ENCODE peak calls at places on chromosome 10, in eight cellular contexts. One of them, this sample, is unnamed.

GRCh38 chr10:115861455-115861854 is 411.6 kb downstream of the GFRA1 start:
- DNase-seq in dorsolateral prefrontal cortex: no peak
- DNase-seq in GF-D8: no peak
- DNase-seq in left lobe of liver: no peak
- DNase-seq in AG20443: peak
- DNase-seq in NCI-H1092: no peak
- DNase-seq in CD8-positive, alpha-beta T cell: no peak
- DNase-seq in body of pancreas: no peak
- DNase-seq in this sample: no peak

GRCh38 chr10:47092822-47093221 is 181.6 kb downstream of the PTPN20 start:
- DNase-seq in dorsolateral prefrontal cortex: no peak
- DNase-seq in GF-D8: no peak
- DNase-seq in left lobe of liver: no peak
- DNase-seq in AG20443: no peak
- DNase-seq in NCI-H1092: no peak
- DNase-seq in CD8-positive, alpha-beta T cell: no peak
- DNase-seq in body of pancreas: no peak
- DNase-seq in this sample: no peak

GRCh38 chr10:103833731-103834365 is 21.5 kb downstream of the SH3PXD2A start:
- DNase-seq in dorsolateral prefrontal cortex: no peak
- DNase-seq in GF-D8: no peak
- DNase-seq in left lobe of liver: no peak
- DNase-seq in AG20443: no peak
- DNase-seq in NCI-H1092: no peak
- DNase-seq in CD8-positive, alpha-beta T cell: no peak
- DNase-seq in body of pancreas: peak
- DNase-seq in this sample: peak

GRCh38 chr10:60919551-60919950 is 24.4 kb downstream of the RHOBTB1 start:
- DNase-seq in dorsolateral prefrontal cortex: no peak
- DNase-seq in GF-D8: no peak
- DNase-seq in left lobe of liver: no peak
- DNase-seq in AG20443: no peak
- DNase-seq in NCI-H1092: no peak
- DNase-seq in CD8-positive, alpha-beta T cell: no peak
- DNase-seq in body of pancreas: no peak
- DNase-seq in this sample: no peak

GRCh38 chr10:14508725-14509124 is 178.0 kb upstream of the FRMD4A start:
- DNase-seq in dorsolateral prefrontal cortex: no peak
- DNase-seq in GF-D8: no peak
- DNase-seq in left lobe of liver: no peak
- DNase-seq in AG20443: no peak
- DNase-seq in NCI-H1092: no peak
- DNase-seq in CD8-positive, alpha-beta T cell: no peak
- DNase-seq in body of pancreas: no peak
- DNase-seq in this sample: no peak

GRCh38 chr10:36489928-36490279 is 635.5 kb upstream of the ANKRD30A start:
- DNase-seq in dorsolateral prefrontal cortex: no peak
- DNase-seq in GF-D8: no peak
- DNase-seq in left lobe of liver: no peak
- DNase-seq in AG20443: peak
- DNase-seq in NCI-H1092: no peak
- DNase-seq in CD8-positive, alpha-beta T cell: no peak
- DNase-seq in body of pancreas: no peak
- DNase-seq in this sample: no peak

GRCh38 chr10:118407742-118408141 is 65.6 kb upstream of the FAM204A start:
- DNase-seq in dorsolateral prefrontal cortex: no peak
- DNase-seq in GF-D8: no peak
- DNase-seq in left lobe of liver: no peak
- DNase-seq in AG20443: no peak
- DNase-seq in NCI-H1092: no peak
- DNase-seq in CD8-positive, alpha-beta T cell: no peak
- DNase-seq in body of pancreas: no peak
- DNase-seq in this sample: no peak

GRCh38 chr10:44278669-44279337 is 106.1 kb downstream of the CXCL12 start:
- DNase-seq in dorsolateral prefrontal cortex: no peak
- DNase-seq in GF-D8: no peak
- DNase-seq in left lobe of liver: no peak
- DNase-seq in AG20443: peak
- DNase-seq in NCI-H1092: no peak
- DNase-seq in CD8-positive, alpha-beta T cell: no peak
- DNase-seq in body of pancreas: no peak
- DNase-seq in this sample: no peak

GRCh38 chr10:17031656-17032630 is 97.7 kb downstream of the CUBN start:
- DNase-seq in dorsolateral prefrontal cortex: no peak
- DNase-seq in GF-D8: peak
- DNase-seq in left lobe of liver: no peak
- DNase-seq in AG20443: no peak
- DNase-seq in NCI-H1092: no peak
- DNase-seq in CD8-positive, alpha-beta T cell: no peak
- DNase-seq in body of pancreas: no peak
- DNase-seq in this sample: no peak

GRCh38 chr10:100006241-100006886 is 3.4 kb downstream of the DNMBP start:
- DNase-seq in dorsolateral prefrontal cortex: no peak
- DNase-seq in GF-D8: no peak
- DNase-seq in left lobe of liver: no peak
- DNase-seq in AG20443: peak
- DNase-seq in NCI-H1092: no peak
- DNase-seq in CD8-positive, alpha-beta T cell: no peak
- DNase-seq in body of pancreas: peak
- DNase-seq in this sample: no peak

GRCh38 chr10:16470747-16471146 is 33.9 kb downstream of the PTER start:
- DNase-seq in dorsolateral prefrontal cortex: no peak
- DNase-seq in GF-D8: no peak
- DNase-seq in left lobe of liver: no peak
- DNase-seq in AG20443: no peak
- DNase-seq in NCI-H1092: no peak
- DNase-seq in CD8-positive, alpha-beta T cell: peak
- DNase-seq in body of pancreas: peak
- DNase-seq in this sample: no peak

This sample was measured in colonic mucosa.